ENCODE peak calls at places on chromosomes 5 and 9, in ten cellular contexts. D, K, J, C, L, N, F, U, Q and W are unnamed samples.

GRCh38 chr5:86979801-86980510 is 287.7 kb upstream of the RASA1 start:
- DNase-seq in F (peak; percentile 84), L (no peak), N (no peak), D (no peak), U (no peak), J (peak; percentile 33), K (no peak), C (peak; percentile 46), Q (peak; percentile 53), W (no peak)

GRCh38 chr5:72633649-72634048 is 126.4 kb upstream of the ZNF366 start:
- DNase-seq in K (no peak), C (no peak), D (no peak), Q (peak; percentile 75), F (peak; percentile 82), L (no peak), N (no peak), U (no peak), J (no peak), W (no peak)

GRCh38 chr5:157177935-157178334 is 2.7 kb upstream of the ITK start:
- DNase-seq in J (no peak), U (no peak), K (no peak), F (no peak), D (no peak), Q (no peak), N (no peak), C (no peak), L (no peak), W (no peak)

GRCh38 chr9:134304306-134304705 is 21.9 kb upstream of the RXRA start:
- DNase-seq in J (no peak), N (no peak), C (no peak), Q (no peak), U (peak; percentile 56), D (peak; percentile 23), F (no peak), K (no peak), L (no peak), W (peak; percentile 24)

GRCh38 chr9:116300360-116300759 is 146.8 kb downstream of the PAPPA start:
- DNase-seq in F (no peak), C (no peak), L (no peak), Q (no peak), U (no peak), D (no peak), K (no peak), N (no peak), J (no peak), W (no peak)

GRCh38 chr5:32088214-32088613 is 85.9 kb downstream of the GOLPH3 start:
- DNase-seq in K (no peak), Q (no peak), N (no peak), L (no peak), C (no peak), U (no peak), F (no peak), J (no peak), D (no peak), W (no peak)

GRCh38 chr5:156759156-156759555 is 90.9 kb upstream of the PPP1R2B start:
- DNase-seq in U (no peak), J (no peak), L (no peak), Q (no peak), D (no peak), K (no peak), N (no peak), F (no peak), C (no peak), W (no peak)

GRCh38 chr9:130054428-130054786 is 701 bp downstream of the GPR107 start:
- DNase-seq in Q (peak; percentile 37), K (no peak), D (no peak), U (no peak), J (no peak), C (peak; percentile 35), L (no peak), N (no peak), F (no peak), W (no peak)

GRCh38 chr5:116090192-116090790 is 5.5 kb downstream of the COMMD10 start:
- DNase-seq in N (no peak), Q (no peak), J (no peak), D (no peak), C (no peak), F (no peak), L (no peak), U (no peak), K (no peak), W (no peak)

GRCh38 chr5:28648108-28648507 is 1609.7 kb upstream of the CDH9 start:
- DNase-seq in Q (peak; percentile 68), F (no peak), L (no peak), N (peak; percentile 24), U (no peak), J (no peak), C (no peak), D (no peak), K (no peak), W (no peak)

GRCh38 chr5:74242516-74242915 is 398.0 kb downstream of the ENC1 start:
- DNase-seq in J (no peak), F (no peak), C (no peak), D (no peak), N (no peak), U (no peak), L (no peak), K (no peak), Q (no peak), W (no peak)

GRCh38 chr5:36392818-36393217 is 91.1 kb upstream of the RANBP3L start:
- DNase-seq in N (no peak), D (no peak), C (no peak), F (peak; percentile 69), U (no peak), K (no peak), J (no peak), L (no peak), Q (peak; percentile 88), W (no peak)

GRCh38 chr5:60210810-60211209 is 317.3 kb upstream of the PDE4D start:
- DNase-seq in K (no peak), U (no peak), Q (no peak), N (peak; percentile 10), J (no peak), C (no peak), F (no peak), D (no peak), L (no peak), W (peak; percentile 22)

GRCh38 chr9:124325816-124326215 is 68.1 kb downstream of the NEK6 start:
- DNase-seq in C (no peak), D (no peak), N (no peak), U (peak; percentile 23), L (no peak), K (no peak), F (no peak), J (no peak), Q (no peak), W (no peak)
- H3K36me3 ChIP-seq in C (peaks cover 64% of the 10 kb centered on the region), D (peaks cover 40% of the 10 kb centered on the region), N (no peaks in the 10 kb centered on the region), U (peaks cover 24% of the 10 kb centered on the region), L (no peaks in the 10 kb centered on the region), K (peaks cover 100% of the 10 kb centered on the region), F (peaks cover 52% of the 10 kb centered on the region), J (peaks cover 2% of the 10 kb centered on the region), Q (peaks cover 98% of the 10 kb centered on the region), W (no peaks in the 10 kb centered on the region)

GRCh38 chr5:80251636-80252035 is 4.2 kb downstream of the SERINC5 start:
- DNase-seq in D (peak; percentile 76), Q (peak; percentile 27), C (no peak), N (no peak), F (no peak), U (no peak), K (no peak), L (no peak), J (no peak), W (no peak)

GRCh38 chr5:80246995-80247729 is 8.7 kb downstream of the SERINC5 start:
- DNase-seq in C (peak; percentile 87), D (peak; percentile 53), L (peak; percentile 60), N (peak; percentile 82), Q (peak; percentile 89), K (peak; percentile 62), U (no peak), F (peak; percentile 85), J (peak; percentile 83), W (peak; percentile 76)

GRCh38 chr5:80248378-80248777 is 7.5 kb downstream of the SERINC5 start:
- DNase-seq in N (no peak), D (no peak), K (no peak), J (no peak), L (no peak), Q (no peak), F (no peak), C (no peak), U (no peak), W (no peak)

GRCh38 chr5:80249876-80250275 is 6.0 kb downstream of the SERINC5 start:
- DNase-seq in U (no peak), K (no peak), C (no peak), L (no peak), D (no peak), Q (peak; percentile 10), N (peak; percentile 57), F (no peak), J (no peak), W (no peak)

GRCh38 chr5:80250801-80251200 is 5.0 kb downstream of the SERINC5 start:
- DNase-seq in Q (no peak), F (no peak), D (no peak), K (no peak), C (no peak), J (no peak), U (no peak), N (no peak), L (no peak), W (no peak)
- H3K4me1 ChIP-seq in Q (peaks cover 42% of the 10 kb centered on the region), F (peaks cover 6% of the 10 kb centered on the region), D (peaks cover 19% of the 10 kb centered on the region), K (peaks cover 86% of the 10 kb centered on the region), C (peaks cover 15% of the 10 kb centered on the region), J (peaks cover 44% of the 10 kb centered on the region), U (peaks cover 55% of the 10 kb centered on the region), N (peaks cover 65% of the 10 kb centered on the region), L (peaks cover 13% of the 10 kb centered on the region), W (peaks cover 58% of the 10 kb centered on the region)

DNA sequence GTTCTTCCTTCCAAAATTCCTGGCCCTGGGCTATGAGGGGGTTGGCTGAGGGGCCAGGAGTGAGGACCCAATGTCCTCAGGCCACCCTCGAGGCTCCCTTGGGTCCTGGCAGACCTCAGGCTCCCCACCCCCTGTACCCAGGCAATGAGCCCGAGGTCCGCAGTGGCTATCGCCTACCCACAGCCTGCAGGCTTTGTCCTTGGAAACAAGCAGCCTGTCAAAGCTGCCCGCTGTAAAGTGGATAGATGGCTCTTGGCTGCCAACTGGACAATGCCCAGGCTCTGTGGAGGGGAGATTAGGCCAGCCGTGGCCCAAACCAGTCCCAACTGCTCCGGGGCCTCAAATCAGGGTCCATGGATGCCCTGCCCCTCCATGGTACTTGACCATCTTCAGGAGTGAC is 2.2 kb upstream of the ADGRD2 start:
- DNase-seq in N (no peak), U (peak; percentile 79), F (no peak), L (no peak), Q (no peak), K (no peak), J (no peak), C (no peak), D (no peak), W (peak; percentile 22)
- H3K36me3 ChIP-seq in N (no peaks in the 10 kb centered on the region), U (no peaks in the 10 kb centered on the region), F (no peaks in the 10 kb centered on the region), L (no peaks in the 10 kb centered on the region), Q (no peaks in the 10 kb centered on the region), K (no peaks in the 10 kb centered on the region), J (no peaks in the 10 kb centered on the region), C (no peaks in the 10 kb centered on the region), D (no peaks in the 10 kb centered on the region), W (no peaks in the 10 kb centered on the region)

DNA sequence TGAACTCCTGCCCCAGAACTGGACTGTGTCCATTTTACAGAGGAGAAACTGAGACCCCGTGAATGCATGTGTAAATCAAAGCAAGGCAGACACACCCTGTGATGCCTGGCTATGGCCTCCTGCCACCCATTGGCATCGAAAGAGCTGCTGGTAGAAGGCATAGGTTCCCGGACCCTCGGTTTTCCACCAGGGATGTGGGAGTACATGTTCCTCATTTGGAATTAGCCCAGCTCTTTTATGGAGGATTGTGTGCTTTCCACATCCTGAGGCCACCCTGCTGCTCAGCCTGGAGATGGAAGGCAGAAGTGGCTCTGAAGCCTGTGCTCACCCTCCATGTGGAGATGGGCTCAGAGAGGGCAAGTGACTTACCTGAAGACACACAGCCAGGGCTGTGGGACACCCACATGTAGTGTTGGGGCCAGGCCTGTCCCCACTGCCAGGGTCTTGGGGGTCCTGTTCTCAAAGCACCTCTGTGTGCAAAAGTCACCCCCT is 2.8 kb downstream of the SUSD3 start:
- DNase-seq in L (no peak), K (no peak), C (no peak), F (no peak), N (no peak), J (no peak), D (no peak), Q (no peak), U (no peak), W (no peak)
- H3K4me1 ChIP-seq in L (peaks cover 69% of the 10 kb centered on the region), K (peaks cover 50% of the 10 kb centered on the region), C (no peaks in the 10 kb centered on the region), F (no peaks in the 10 kb centered on the region), N (peaks cover 13% of the 10 kb centered on the region), J (peaks cover 38% of the 10 kb centered on the region), D (no peaks in the 10 kb centered on the region), Q (peaks cover 11% of the 10 kb centered on the region), U (peaks cover 77% of the 10 kb centered on the region), W (peaks cover 30% of the 10 kb centered on the region)